ENCODE peak calls at places on chromosomes 2 and 18, in four cellular contexts. X is heart left ventricle, E is NAMALWA, V is GM23338. N is an unnamed sample.
A peak's percentile ranks its signal among the peaks of the same experiment; 100 is the strongest.

GRCh38 chr18:34767601-34768027 is 57.5 kb downstream of the DTNA start:
- DNase-seq in X (no peak), E (no peak), V (no peak), N (no peak)

GRCh38 chr2:231032575-231033140 is 4.7 kb upstream of the C2orf72 start:
- DNase-seq in X (no peak), E (no peak), V (no peak), N (no peak)

GRCh38 chr2:173963817-173964564 is 1.2 kb downstream of the SP3 start:
- DNase-seq in X (peak; percentile 94), E (peak; percentile 88), V (peak; percentile 91), N (peak; percentile 92)

GRCh38 chr2:233544079-233544690 is 22.4 kb downstream of the USP40 start:
- DNase-seq in X (no peak), E (no peak), V (peak; percentile 34), N (no peak)

GRCh38 chr2:202270487-202270886 is 4.9 kb downstream of the NOP58 start:
- DNase-seq in X (no peak), E (peak; percentile 44), V (no peak), N (no peak)

GRCh38 chr2:24875272-24875671 is 44.8 kb downstream of the ADCY3 start:
- DNase-seq in X (no peak), E (no peak), V (no peak), N (no peak)

GRCh38 chr2:118738524-118739308 is 108.7 kb downstream of the EN1 start:
- DNase-seq in X (no peak), E (no peak), V (peak; percentile 27), N (no peak)

GRCh38 chr2:152028182-152028862 is 70.5 kb downstream of the CACNB4 start:
- DNase-seq in X (no peak), E (no peak), V (no peak), N (no peak)

GRCh38 chr18:2905802-2906521 is 59.2 kb downstream of the EMILIN2 start:
- DNase-seq in X (peak; percentile 87), E (no peak), V (peak; percentile 69), N (peak; percentile 8)

GRCh38 chr18:3653859-3654441 is 204.0 kb downstream of the TGIF1 start:
- DNase-seq in X (no peak), E (no peak), V (no peak), N (no peak)

GRCh38 chr2:173831312-173832229 is 133.6 kb downstream of the SP3 start:
- DNase-seq in X (peak; percentile 88), E (no peak), V (no peak), N (no peak)

GRCh38 chr18:13543811-13544732 is 182.3 kb downstream of the FAM210A start:
- DNase-seq in X (no peak), E (no peak), V (no peak), N (no peak)

GRCh38 chr2:181138816-181139215 is 158.4 kb downstream of the UBE2E3 start:
- DNase-seq in X (no peak), E (no peak), V (no peak), N (no peak)

GRCh38 chr18:57441395-57441794 is 6.2 kb downstream of the ONECUT2 start:
- DNase-seq in X (no peak), E (no peak), V (peak; percentile 77), N (no peak)

GRCh38 chr2:196131949-196132925 is 39.1 kb downstream of the STK17B start:
- DNase-seq in X (peak; percentile 28), E (peak; percentile 76), V (peak; percentile 64), N (peak; percentile 45)

GRCh38 chr18:9135081-9135911 is 1.3 kb upstream of the ANKRD12 start:
- DNase-seq in X (no peak), E (peak; percentile 44), V (no peak), N (no peak)

GRCh38 chr2:18889565-18890332 is 300.4 kb upstream of the NT5C1B start:
- DNase-seq in X (no peak), E (no peak), V (no peak), N (no peak)

GRCh38 chr2:144331652-144332355 is 188.1 kb downstream of the ZEB2 start:
- DNase-seq in X (no peak), E (peak; percentile 87), V (peak; percentile 57), N (peak; percentile 72)

GRCh38 chr18:46002934-46003333 is 35.8 kb upstream of the EPG5 start:
- DNase-seq in X (no peak), E (no peak), V (no peak), N (no peak)

GRCh38 chr2:239399404-239399999 is 1.3 kb downstream of the HDAC4 start:
- DNase-seq in X (no peak), E (peak; percentile 34), V (no peak), N (peak; percentile 38)

GRCh38 chr2:241811209-241811951 is 2.4 kb downstream of the NEU4 start:
- DNase-seq in X (peak; percentile 83), E (no peak), V (no peak), N (no peak)

GRCh38 chr2:172449916-172450550 is 22.6 kb downstream of the ITGA6 start:
- DNase-seq in X (no peak), E (no peak), V (no peak), N (no peak)

GRCh38 chr18:26741041-26741440 is 124.5 kb downstream of the AQP4 start:
- DNase-seq in X (no peak), E (no peak), V (no peak), N (no peak)

GRCh38 chr2:207265849-207266248 is 100.1 kb upstream of the KLF7 start:
- DNase-seq in X (no peak), E (no peak), V (no peak), N (no peak)

GRCh38 chr2:231330311-231330710 is 65.2 kb upstream of the B3GNT7 start:
- DNase-seq in X (no peak), E (no peak), V (no peak), N (no peak)

GRCh38 chr2:198438326-198438725 is 633.9 kb downstream of the PLCL1 start:
- DNase-seq in X (no peak), E (no peak), V (no peak), N (no peak)

GRCh38 chr18:37578886-37579513 is 13.4 kb upstream of the CELF4 start:
- DNase-seq in X (no peak), E (peak; percentile 58), V (peak; percentile 47), N (no peak)

N was measured in T-cell.